ENCODE peak calls at places on chromosome 1, in eight cellular contexts. I is HepG2; J is foreskin fibroblast; V is PC-9; N is cortex of kidney; Y is AG09319; X is activated naive CD4-positive, alpha-beta T cell treated with anti-CD3 and anti-CD28 coated beads, Interleukin-2, amount 50 U/mL, for 72 hours; D is iPS-NIHi11. A is an unnamed sample.

GRCh38 chr1:232385221-232385620 is 244.7 kb downstream of the SIPA1L2 start:
- DNase-seq in Y (no peak), J (no peak), I (no peak), N (no peak), D (no peak), V (no peak), X (no peak), A (no peak)

GRCh38 chr1:29122987-29123870 is 474 bp downstream of the TMEM200B start:
- DNase-seq in D (no peak), I (no peak), Y (no peak), V (no peak), J (peak), N (no peak), X (no peak), A (no peak)

GRCh38 chr1:213987876-213988638 is at the start of gene PROX1:
- DNase-seq in V (no peak), N (no peak), D (peak), Y (peak), X (no peak), J (peak), I (peak), A (peak)

GRCh38 chr1:198662821-198663220 is 24.0 kb downstream of the PTPRC start:
- DNase-seq in J (no peak), I (no peak), N (no peak), V (no peak), D (no peak), X (no peak), Y (no peak), A (no peak)

GRCh38 chr1:21865943-21866628 is 54.0 kb downstream of the LDLRAD2 start:
- DNase-seq in J (no peak), X (no peak), N (no peak), I (peak), Y (no peak), V (no peak), D (peak), A (no peak)

GRCh38 chr1:23908453-23909341 is 4.5 kb downstream of the CNR2 start:
- DNase-seq in N (no peak), J (no peak), Y (no peak), I (no peak), X (no peak), V (no peak), D (no peak), A (no peak)

GRCh38 chr1:80023366-80023765 is 1016.8 kb upstream of the ADGRL4 start:
- DNase-seq in J (peak), N (no peak), V (no peak), I (no peak), Y (no peak), D (no peak), X (no peak), A (no peak)

GRCh38 chr1:56258395-56258794 is 321.0 kb downstream of the PLPP3 start:
- DNase-seq in J (no peak), N (no peak), D (no peak), X (no peak), I (no peak), Y (no peak), V (no peak), A (no peak)

GRCh38 chr1:5519366-5520135 is 472.7 kb downstream of the NPHP4 start:
- DNase-seq in X (no peak), V (no peak), I (no peak), Y (no peak), J (no peak), D (no peak), N (no peak), A (no peak)

GRCh38 chr1:6440198-6441126 is 15.9 kb downstream of the ESPN start:
- DNase-seq in X (no peak), N (no peak), I (peak), Y (no peak), J (peak), V (no peak), D (peak), A (no peak)

GRCh38 chr1:43960798-43961197 is 9.0 kb upstream of the DPH2 start:
- DNase-seq in V (no peak), Y (no peak), D (no peak), N (no peak), I (no peak), X (no peak), J (no peak), A (no peak)

GRCh38 chr1:204633665-204634064 is 51.9 kb downstream of the LRRN2 start:
- DNase-seq in J (no peak), I (no peak), X (no peak), Y (no peak), D (no peak), N (no peak), V (no peak), A (no peak)

GRCh38 chr1:240804475-240804874 is 192.5 kb upstream of the GREM2 start:
- DNase-seq in V (no peak), D (no peak), I (no peak), X (no peak), J (no peak), Y (no peak), N (no peak), A (no peak)

GRCh38 chr1:193142409-193142808 is 20.6 kb downstream of the CDC73 start:
- DNase-seq in V (no peak), I (no peak), Y (no peak), J (no peak), N (no peak), X (no peak), D (no peak), A (no peak)